ENCODE peak calls at places on chromosomes 2 and 18, in nine cellular contexts. S is HL-60; O is amniotic stem cell; L is NCI-H1105; U is activated CD8-positive, alpha-beta T cell treated with anti-CD3 and anti-CD28 coated beads, Interleukin-2, amount 10 ng/mL, durations not matched to agents 7 days and 5 days; M is cerebellar cortex; Q is T follicular helper cell; Y is C1 segment of cervical spinal cord; A is NCI-H2081. G is an unnamed sample.

GRCh38 chr18:50286391-50287027 is 983 bp downstream of the CXXC1 start:
- DNase-seq in S (no peak), Q (no peak), M (no peak), L (peak), U (peak), Y (no peak), A (no peak), O (no peak), G (no peak)

GRCh38 chr2:85438291-85439110 is 20.0 kb downstream of the SH2D6 start:
- DNase-seq in Q (no peak), S (peak), O (no peak), L (no peak), U (no peak), Y (peak), A (no peak), M (peak), G (peak)

GRCh38 chr2:9613291-9613690 is 17.5 kb downstream of the YWHAQ start:
- DNase-seq in L (no peak), S (no peak), O (no peak), Y (no peak), U (no peak), A (no peak), Q (no peak), M (no peak), G (no peak)

GRCh38 chr2:76731157-76731556 is 791.0 kb downstream of the LRRTM4 start:
- DNase-seq in Q (no peak), O (no peak), U (no peak), M (no peak), L (no peak), S (no peak), A (no peak), Y (no peak), G (no peak)

GRCh38 chr2:169361706-169362345 is 508 bp downstream of the LRP2 start:
- DNase-seq in L (no peak), M (no peak), Y (peak), A (no peak), U (peak), O (no peak), S (no peak), Q (no peak), G (no peak)

GRCh38 chr2:181810823-181811695 is 80.5 kb upstream of the ITPRID2 start:
- DNase-seq in M (no peak), S (no peak), Q (no peak), Y (no peak), U (no peak), O (no peak), A (no peak), L (peak), G (no peak)

GRCh38 chr2:100870652-100871531 is 51.0 kb downstream of the NPAS2 start:
- DNase-seq in Y (no peak), L (no peak), M (no peak), S (peak), A (no peak), U (no peak), O (no peak), Q (no peak), G (no peak)

GRCh38 chr2:121038831-121039230 is 246.2 kb downstream of the TFCP2L1 start:
- DNase-seq in O (no peak), U (no peak), Y (no peak), M (no peak), A (peak), L (peak), S (no peak), Q (no peak), G (no peak)

GRCh38 chr2:15223887-15224286 is 337.2 kb downstream of the NBAS start:
- DNase-seq in L (no peak), S (no peak), A (no peak), Q (no peak), U (no peak), O (peak), Y (no peak), M (no peak), G (no peak)

GRCh38 chr2:40451926-40452605 is at the start of gene SLC8A1:
- DNase-seq in O (no peak), Y (no peak), M (peak), L (peak), A (peak), S (peak), U (peak), Q (no peak), G (no peak)

GRCh38 chr2:151339168-151339567 is 18.2 kb upstream of the TNFAIP6 start:
- DNase-seq in A (no peak), O (no peak), L (no peak), U (no peak), Y (no peak), Q (no peak), S (no peak), M (peak), G (no peak)

GRCh38 chr2:11389551-11390528 is 45.4 kb upstream of the ROCK2 start:
- DNase-seq in O (peak), L (no peak), U (no peak), Y (no peak), Q (no peak), S (no peak), A (no peak), M (no peak), G (no peak)

GRCh38 chr2:166419616-166419934 is 43.8 kb upstream of the SCN9A start:
- DNase-seq in A (peak), L (peak), U (no peak), Y (no peak), O (no peak), M (peak), S (no peak), Q (no peak), G (no peak)

GRCh38 chr18:59300676-59301285 is 17.7 kb downstream of the CPLX4 start:
- DNase-seq in Q (no peak), L (no peak), A (no peak), O (no peak), S (no peak), Y (no peak), M (no peak), U (no peak), G (no peak)

G was measured in anterior cingulate cortex.